ENCODE peak calls at places on chromosomes 4 and X, in four cellular contexts. G is GM12878, F is H1, C is K562. J is an unnamed sample.

GRCh38 chr4:41538887-41539498 is 1.0 kb downstream of the LIMCH1 start:
- DNase-seq in F (no peak), G (no peak), C (no peak), J (no peak)

GRCh38 chr4:55125087-55125721 is at the start of gene KDR:
- DNase-seq in G (no peak), C (peak), F (peak), J (no peak)

GRCh38 chr4:6896035-6896434 is 13.6 kb upstream of the TBC1D14 start:
- DNase-seq in G (no peak), F (no peak), C (no peak), J (no peak)

GRCh38 chr4:6986067-6986780 is 56.9 kb upstream of the TADA2B start:
- DNase-seq in F (no peak), C (peak), G (no peak), J (no peak)

GRCh38 chr4:47852121-47852520 is 14.3 kb upstream of the CORIN start:
- DNase-seq in C (no peak), G (no peak), F (no peak), J (no peak)

GRCh38 chr4:121226362-121226761 is 62.2 kb upstream of the TNIP3 start:
- DNase-seq in F (no peak), C (no peak), G (no peak), J (no peak)

GRCh38 chrX:2928127-2928582 is 984 bp downstream of the ARSD start:
- DNase-seq in G (no peak), F (peak), C (no peak), J (no peak)

GRCh38 chr4:158461336-158461735 is 60.3 kb upstream of the RXFP1 start:
- DNase-seq in C (no peak), G (no peak), F (no peak), J (no peak)

GRCh38 chrX:2584216-2584615 is 83.4 kb upstream of the DHRSX start:
- DNase-seq in G (no peak), C (no peak), F (peak), J (no peak)

GRCh38 chrX:15436220-15436619 is 52.0 kb upstream of the VEGFD start:
- DNase-seq in G (no peak), C (no peak), F (no peak), J (no peak)

GRCh38 chrX:40175416-40176255 is 77.9 kb upstream of the BCOR start:
- DNase-seq in F (peak), G (no peak), C (peak), J (no peak)

GRCh38 chr4:107893171-107894137 is 37.9 kb upstream of the CYP2U1 start:
- DNase-seq in F (no peak), G (no peak), C (no peak), J (no peak)

GRCh38 chr4:143337600-143338287 is 1.1 kb downstream of the GAB1 start:
- DNase-seq in C (no peak), F (no peak), G (no peak), J (no peak)

GRCh38 chr4:8910822-8911310 is 39.2 kb upstream of the HMX1 start:
- DNase-seq in F (peak), C (no peak), G (no peak), J (no peak)

GRCh38 chr4:8910100-8910821 is 38.6 kb upstream of the HMX1 start:
- DNase-seq in C (no peak), G (no peak), F (no peak), J (no peak)

GRCh38 chr4:8912089-8912455 is 40.4 kb upstream of the HMX1 start:
- DNase-seq in F (peak), G (no peak), C (no peak), J (no peak)

GRCh38 chr4:8912506-8912905 is 40.9 kb upstream of the HMX1 start:
- DNase-seq in G (no peak), F (no peak), C (peak), J (no peak)

GRCh38 chr4:8911311-8912088 is 39.9 kb upstream of the HMX1 start:
- DNase-seq in F (peak), C (no peak), G (no peak), J (no peak)
- TF ChIP-seq EGR1 in F (no peak), C (no peak), G (no peak), J (no peak)

GRCh38 chr4:183797445-183798248 is 107.5 kb upstream of the STOX2 start:
- DNase-seq in F (peak), G (no peak), C (no peak), J (no peak)
- TF ChIP-seq EGR1 in F (no peak), G (no peak), C (no peak), J (no peak)

GRCh38 chr4:123478859-123479345 is 82.3 kb downstream of the SPRY1 start:
- DNase-seq in C (peak), F (no peak), G (no peak), J (peak)
- TF ChIP-seq EGR1 in C (no peak), F (no peak), G (no peak), J (no peak)

GRCh38 chr4:176635372-176636261 is 157.1 kb downstream of the VEGFC start:
- DNase-seq in F (no peak), G (no peak), C (no peak), J (no peak)

GRCh38 chr4:176638992-176639391 is 153.7 kb downstream of the VEGFC start:
- DNase-seq in C (no peak), G (no peak), F (no peak), J (no peak)

GRCh38 chr4:176646311-176646710 is 146.4 kb downstream of the VEGFC start:
- DNase-seq in G (no peak), C (no peak), F (no peak), J (no peak)

GRCh38 chr4:176642472-176642871 is 150.2 kb downstream of the VEGFC start:
- DNase-seq in F (no peak), C (no peak), G (no peak), J (no peak)

GRCh38 chr4:176641237-176641636 is 151.5 kb downstream of the VEGFC start:
- DNase-seq in F (no peak), G (no peak), C (no peak), J (no peak)
- TF ChIP-seq EGR1 in F (no peak), G (no peak), C (no peak), J (no peak)

DNA sequence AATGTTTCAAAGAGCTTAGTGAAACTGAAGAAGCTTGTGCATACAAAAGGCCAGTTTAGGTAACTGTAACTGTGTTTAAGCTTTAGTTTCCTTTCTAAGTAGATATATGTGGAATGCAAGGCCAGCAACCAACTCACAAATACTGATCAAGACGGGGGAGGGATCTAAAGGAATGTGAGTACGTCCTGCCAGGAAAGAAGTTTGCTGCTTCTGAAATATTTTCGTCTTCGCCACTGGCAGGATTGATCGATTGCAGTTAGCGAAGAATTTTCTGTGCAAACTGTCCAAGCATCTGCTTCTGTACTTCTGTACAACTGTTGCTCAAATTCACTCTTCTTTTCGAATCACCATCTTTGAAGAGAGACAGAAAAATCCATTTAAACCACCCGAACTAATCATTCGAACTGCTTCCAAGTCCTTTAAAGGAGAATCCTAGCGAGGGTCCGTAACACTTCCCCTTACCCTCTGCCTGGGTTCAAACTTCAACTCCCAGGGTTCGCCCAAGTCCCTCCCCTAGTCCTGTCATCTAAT is 373 bp upstream of the INTS6L start:
- DNase-seq in G (no peak), C (no peak), F (no peak), J (no peak)
- TF ChIP-seq EGR1 in G (no peak), C (no peak), F (no peak), J (no peak)

GRCh38 chr4:146379744-146380143 is 142.0 kb downstream of the SLC10A7 start:
- DNase-seq in C (no peak), G (no peak), F (no peak), J (no peak)
- TF ChIP-seq EGR1 in C (no peak), G (no peak), F (no peak), J (no peak)

GRCh38 chr4:37516057-37516775 is 170.0 kb downstream of the RELL1 start:
- DNase-seq in G (no peak), C (no peak), F (no peak), J (no peak)

GRCh38 chr4:37522996-37523395 is 163.2 kb downstream of the RELL1 start:
- DNase-seq in C (no peak), F (no peak), G (no peak), J (no peak)

DNA sequence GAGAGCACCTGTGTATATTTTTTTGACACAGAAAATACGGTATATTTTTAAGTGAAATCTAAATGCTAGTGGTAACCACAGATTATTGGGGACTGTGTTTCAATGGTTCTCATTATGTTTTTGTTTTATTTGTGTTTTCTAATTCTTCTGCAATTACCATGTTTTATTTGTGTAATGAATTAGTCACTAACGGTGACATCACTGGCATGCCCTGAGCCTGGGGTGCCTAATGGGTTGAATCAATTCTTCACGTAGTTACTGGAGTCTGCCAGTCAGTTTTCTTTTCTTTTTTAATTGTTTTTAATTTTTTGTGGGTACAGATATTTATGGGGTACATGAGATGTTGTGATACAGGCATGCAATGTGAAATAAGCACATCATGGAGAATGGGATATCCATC is 168.8 kb downstream of the RELL1 start:
- DNase-seq in G (no peak), F (no peak), C (no peak), J (no peak)
- TF ChIP-seq EGR1 in G (no peak), F (no peak), C (no peak), J (no peak)

DNA sequence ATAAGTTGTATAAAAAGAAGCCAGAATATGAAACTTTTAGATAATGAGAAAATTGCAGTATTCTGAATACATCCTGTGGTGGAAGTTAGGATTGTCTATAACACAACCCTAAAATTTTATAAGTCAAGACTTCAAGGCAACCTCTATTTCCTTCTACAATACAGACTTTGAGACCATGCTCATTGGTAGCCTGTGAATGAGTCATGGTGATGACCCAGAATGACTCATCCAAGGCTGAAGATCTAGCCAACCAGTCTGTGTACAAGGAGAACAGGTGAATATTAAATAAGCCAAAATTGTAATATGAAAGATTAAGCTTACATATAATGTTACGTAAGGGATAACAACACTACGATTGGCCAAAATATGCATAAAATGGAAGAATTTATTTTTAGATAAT is 475.9 kb upstream of the GALNT7 start:
- DNase-seq in C (no peak), G (no peak), F (no peak), J (no peak)
- TF ChIP-seq EGR1 in C (no peak), G (no peak), F (no peak), J (no peak)

GRCh38 chr4:168128601-168129000 is 36.3 kb downstream of the ANXA10 start:
- DNase-seq in F (no peak), C (no peak), G (no peak), J (no peak)

GRCh38 chr4:168126952-168127351 is 34.6 kb downstream of the ANXA10 start:
- DNase-seq in F (no peak), C (no peak), G (no peak), J (no peak)

GRCh38 chr4:168129802-168130201 is 37.5 kb downstream of the ANXA10 start:
- DNase-seq in C (no peak), G (no peak), F (no peak), J (no peak)

GRCh38 chr4:168124008-168124641 is 31.8 kb downstream of the ANXA10 start:
- DNase-seq in F (no peak), C (no peak), G (no peak), J (no peak)

GRCh38 chr4:168129046-168129772 is 36.9 kb downstream of the ANXA10 start:
- DNase-seq in C (no peak), F (no peak), G (no peak), J (no peak)
- TF ChIP-seq EGR1 in C (no peak), F (no peak), G (no peak), J (no peak)

DNA sequence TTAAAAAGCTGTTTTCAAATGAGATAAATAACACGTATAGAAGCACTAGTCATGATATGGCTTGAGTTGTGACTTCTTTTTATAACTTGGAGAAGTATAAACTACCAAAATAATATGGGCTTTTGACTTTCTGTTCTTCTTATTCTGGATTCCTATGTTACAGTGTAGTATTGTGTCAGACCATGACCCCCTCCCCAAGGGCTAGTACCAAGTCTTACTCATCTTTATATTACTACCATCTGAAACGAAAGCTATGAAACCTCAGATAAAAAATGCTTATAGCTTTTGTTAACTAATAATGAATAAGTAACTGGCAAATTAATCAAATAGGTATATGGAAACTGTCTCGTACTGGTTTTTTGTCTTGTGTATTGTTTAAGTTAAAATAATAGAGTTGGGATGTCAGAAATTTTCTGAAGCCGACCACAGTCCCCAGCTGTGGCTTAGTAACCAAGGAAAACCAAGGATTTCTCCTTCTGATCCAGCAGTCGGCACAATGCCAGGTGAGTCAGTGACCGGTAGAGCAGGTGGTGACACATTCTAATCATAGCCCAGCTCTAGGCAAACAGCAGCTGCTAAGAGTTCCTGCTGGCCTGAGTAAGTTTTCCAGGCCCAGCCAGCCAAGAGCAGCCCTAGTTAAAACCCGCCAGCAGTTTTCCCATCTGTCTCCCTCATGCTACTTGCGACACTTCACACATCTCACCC is 163.3 kb upstream of the PRDX4 start:
- DNase-seq in C (no peak), F (no peak), G (no peak), J (peak)
- TF ChIP-seq EGR1 in C (no peak), F (no peak), G (no peak), J (no peak)

J was measured in HCT116.